ENCODE peak calls at places on chromosome 21, in ten cellular contexts. G is CD4-positive, alpha-beta memory T cell; K is activated T-helper 2 cell treated with anti-CD3 and anti-CD28 coated beads, Interferon-gamma antibody, Interleukin-2, Interleukin-4, amounts not matched to agents 10 μg/mL and 5 μg/mL and 100 μg/mL, durations not matched to agents 14 hours and 24 hours and 36 hours; C is stimulated activated CD4-positive, alpha-beta T cell treated with anti-CD3 and anti-CD28 coated beads, Interleukin-1b, Interleukin-23, amount 100 ng/mL, for 24 hours; F is prostate gland; R is T-helper 22 cell; E is spleen; U is AG04449; S is GM13977; I is skeletal muscle cell. Q is an unnamed sample.
A peak's percentile ranks its signal among the peaks of the same experiment; 100 is the strongest.

GRCh38 chr21:36260030-36260787 is 59.8 kb upstream of the MORC3 start:
- DNase-seq in R (peak; percentile 8), U (peak; percentile 16), I (peak; percentile 21), F (peak; percentile 50), G (peak; percentile 72), S (peak; percentile 70), C (no peak), K (peak; percentile 25), E (no peak), Q (peak; percentile 65)

GRCh38 chr21:46145840-46146691 is 9.3 kb downstream of the FTCD start:
- DNase-seq in E (peak; percentile 64), G (no peak), K (no peak), S (no peak), F (no peak), I (no peak), U (no peak), R (no peak), C (no peak), Q (no peak)

GRCh38 chr21:31609081-31609480 is 50.4 kb upstream of the SOD1 start:
- DNase-seq in R (no peak), U (no peak), K (no peak), F (no peak), I (peak; percentile 15), C (no peak), G (no peak), E (no peak), S (no peak), Q (no peak)

GRCh38 chr21:25515484-25516405 is 91.5 kb downstream of the MRPL39 start:
- DNase-seq in E (no peak), S (no peak), G (no peak), U (peak; percentile 19), F (no peak), C (no peak), K (no peak), R (no peak), I (no peak), Q (no peak)

GRCh38 chr21:45545691-45546531 is 3.7 kb upstream of the SLC19A1 start:
- DNase-seq in K (no peak), F (no peak), U (no peak), R (no peak), I (no peak), C (no peak), G (no peak), S (no peak), E (peak; percentile 69), Q (no peak)

GRCh38 chr21:42851812-42852665 is 27.3 kb downstream of the WDR4 start:
- DNase-seq in G (no peak), F (no peak), U (no peak), C (no peak), S (no peak), I (no peak), E (no peak), R (no peak), K (no peak), Q (no peak)

GRCh38 chr21:25887166-25887565 is 152.4 kb downstream of the GABPA start:
- DNase-seq in U (no peak), G (no peak), I (no peak), S (no peak), K (no peak), C (no peak), F (no peak), R (no peak), E (no peak), Q (no peak)

GRCh38 chr21:17709266-17709611 is 96.5 kb upstream of the BTG3 start:
- DNase-seq in I (no peak), C (no peak), F (no peak), E (no peak), G (no peak), U (no peak), R (no peak), K (no peak), S (peak; percentile 39), Q (no peak)

GRCh38 chr21:19463966-19464365 is 1060.4 kb upstream of the TMPRSS15 start:
- DNase-seq in S (no peak), F (no peak), C (no peak), R (no peak), I (no peak), K (no peak), U (no peak), G (no peak), E (no peak), Q (no peak)

GRCh38 chr21:43295016-43295958 is 126.5 kb downstream of the CRYAA start:
- DNase-seq in C (no peak), G (no peak), K (no peak), S (no peak), R (no peak), E (peak; percentile 54), U (no peak), F (no peak), I (no peak), Q (no peak)

GRCh38 chr21:35179990-35180557 is 131.0 kb upstream of the RUNX1 start:
- DNase-seq in F (no peak), U (no peak), G (no peak), E (no peak), K (no peak), R (no peak), S (no peak), C (no peak), I (peak; percentile 85), Q (no peak)

GRCh38 chr21:40466893-40467483 is 380.0 kb downstream of the DSCAM start:
- DNase-seq in F (peak; percentile 37), U (no peak), E (no peak), S (no peak), R (no peak), I (no peak), G (no peak), C (no peak), K (no peak), Q (peak; percentile 52)

GRCh38 chr21:38887062-38887686 is 81.4 kb downstream of the ETS2 start:
- DNase-seq in U (no peak), G (no peak), E (no peak), I (no peak), F (no peak), K (no peak), R (no peak), S (no peak), C (no peak), Q (no peak)

GRCh38 chr21:34890724-34891609 is 158.1 kb downstream of the RUNX1 start:
- DNase-seq in U (no peak), E (peak; percentile 87), S (no peak), K (no peak), C (no peak), R (no peak), G (no peak), F (no peak), I (no peak), Q (no peak)

GRCh38 chr21:28900481-28900880 is 92.2 kb downstream of the LTN1 start:
- DNase-seq in R (no peak), U (no peak), K (no peak), G (no peak), F (no peak), S (no peak), E (no peak), I (no peak), C (no peak), Q (no peak)

GRCh38 chr21:39083377-39084008 is 99.8 kb downstream of the PSMG1 start:
- DNase-seq in K (no peak), I (no peak), R (no peak), U (no peak), F (peak; percentile 73), S (no peak), E (no peak), G (no peak), C (no peak), Q (no peak)

GRCh38 chr21:46080171-46081021 is 17.5 kb upstream of the COL6A2 start:
- DNase-seq in F (no peak), I (no peak), G (no peak), S (no peak), U (no peak), E (peak; percentile 71), R (no peak), K (peak; percentile 7), C (no peak), Q (peak; percentile 2)

GRCh38 chr21:45593162-45594022 is 50.1 kb upstream of the PCBP3 start:
- DNase-seq in G (no peak), R (no peak), F (no peak), E (peak; percentile 74), I (no peak), U (no peak), K (no peak), C (no peak), S (no peak), Q (no peak)

GRCh38 chr21:20741445-20741844 is 256.8 kb upstream of the NCAM2 start:
- DNase-seq in G (no peak), U (no peak), I (no peak), F (no peak), C (no peak), K (no peak), S (no peak), E (no peak), R (no peak), Q (no peak)

GRCh38 chr21:31683029-31683428 is 23.5 kb downstream of the SOD1 start:
- DNase-seq in F (no peak), C (no peak), S (no peak), E (no peak), R (no peak), G (no peak), K (no peak), I (no peak), U (no peak), Q (no peak)

GRCh38 chr21:44049182-44049581 is 37.1 kb downstream of the TRAPPC10 start:
- DNase-seq in F (no peak), S (no peak), U (no peak), G (no peak), E (no peak), C (no peak), I (no peak), K (no peak), R (no peak), Q (peak; percentile 87)

GRCh38 chr21:46376856-46377453 is 53.0 kb downstream of the PCNT start:
- DNase-seq in R (no peak), K (no peak), C (no peak), G (no peak), I (no peak), S (no peak), U (no peak), F (no peak), E (no peak), Q (no peak)

GRCh38 chr21:21897275-21897883 is 899.2 kb downstream of the NCAM2 start:
- DNase-seq in F (peak; percentile 12), U (peak; percentile 2), I (peak; percentile 4), E (no peak), C (no peak), K (no peak), G (no peak), R (no peak), S (no peak), Q (no peak)

GRCh38 chr21:46219591-46220239 is 8.9 kb downstream of the LSS start:
- DNase-seq in F (no peak), I (no peak), K (no peak), U (no peak), R (no peak), G (no peak), E (peak; percentile 58), C (no peak), S (no peak), Q (no peak)

GRCh38 chr21:17491716-17492414 is 21.0 kb upstream of the CXADR start:
- DNase-seq in K (no peak), E (no peak), U (peak; percentile 84), C (no peak), R (no peak), G (no peak), S (no peak), F (peak; percentile 23), I (peak; percentile 98), Q (no peak)

GRCh38 chr21:45525153-45525909 is 16.9 kb downstream of the SLC19A1 start:
- DNase-seq in I (no peak), F (no peak), R (no peak), G (no peak), E (peak; percentile 85), K (no peak), U (no peak), C (no peak), S (no peak), Q (no peak)

GRCh38 chr21:35561076-35561475 is 499.2 kb downstream of the SETD4 start:
- DNase-seq in E (no peak), U (no peak), S (no peak), R (no peak), K (no peak), G (no peak), C (no peak), F (no peak), I (no peak), Q (no peak)

GRCh38 chr21:45089964-45090363 is 15.6 kb downstream of the ADARB1 start:
- DNase-seq in F (no peak), S (no peak), R (no peak), I (no peak), U (no peak), K (no peak), G (no peak), E (no peak), C (no peak), Q (no peak)